ENCODE peak calls at places on chromosome 22, in seven cellular contexts. E is HCT116, F is SK-N-SH, M is GM12878, O is HepG2, R is H1, A is K562. L is an unnamed sample.

GRCh38 chr22:22943521-22944267 is 56.1 kb downstream of the IGLL5 start:
- DNase-seq in A (peak), R (no peak), E (no peak), O (no peak), M (no peak), F (peak), L (no peak)

GRCh38 chr22:41982886-41983285 is 13.6 kb downstream of the SEPTIN3 start:
- DNase-seq in O (no peak), E (no peak), M (no peak), F (no peak), A (no peak), R (no peak), L (no peak)

GRCh38 chr22:41576877-41577276 is 12.8 kb downstream of the PMM1 start:
- DNase-seq in O (peak), R (no peak), F (peak), E (peak), A (peak), M (no peak), L (peak)

GRCh38 chr22:49959782-49960158 is 802 bp upstream of the PIM3 start:
- DNase-seq in A (no peak), R (no peak), E (no peak), M (no peak), O (peak), F (peak), L (no peak)

GRCh38 chr22:47199949-47200272 is 437.5 kb downstream of the TBC1D22A start:
- DNase-seq in F (no peak), O (no peak), E (no peak), M (no peak), R (no peak), A (no peak), L (no peak)

GRCh38 chr22:25747245-25747944 is 5.4 kb downstream of the MYO18B start:
- DNase-seq in E (peak), M (no peak), O (peak), A (peak), F (peak), R (no peak), L (no peak)

GRCh38 chr22:47167056-47167455 is 404.6 kb downstream of the TBC1D22A start:
- DNase-seq in O (no peak), M (no peak), R (no peak), F (no peak), E (no peak), A (no peak), L (no peak)

GRCh38 chr22:45483918-45484499 is 18.7 kb upstream of the FBLN1 start:
- DNase-seq in E (no peak), M (no peak), A (no peak), O (peak), F (no peak), R (no peak), L (no peak)

GRCh38 chr22:49362393-49362792 is 465.3 kb downstream of the BRD1 start:
- DNase-seq in F (peak), E (no peak), A (no peak), O (no peak), R (no peak), M (no peak), L (no peak)

GRCh38 chr22:49767355-49768062 is 60.2 kb downstream of the BRD1 start:
- DNase-seq in O (peak), M (peak), A (peak), R (peak), E (peak), F (peak), L (peak)

GRCh38 chr22:23670378-23671295 is 20.2 kb upstream of the RGL4 start:
- DNase-seq in F (no peak), M (no peak), R (no peak), O (no peak), A (no peak), E (no peak), L (no peak)

GRCh38 chr22:46622081-46622521 is 1.9 kb downstream of the GRAMD4 start:
- DNase-seq in O (no peak), E (no peak), F (peak), R (no peak), M (no peak), A (no peak), L (no peak)

GRCh38 chr22:44422742-44423370 is 75.2 kb downstream of the RTL6 start:
- DNase-seq in E (no peak), R (no peak), O (no peak), M (no peak), F (peak), A (no peak), L (no peak)

GRCh38 chr22:50525991-50526848 is 822 bp upstream of the SCO2 start:
- DNase-seq in E (no peak), O (peak), R (no peak), F (peak), M (no peak), A (peak), L (peak)

GRCh38 chr22:31637938-31638618 is 23.9 kb downstream of the PISD start:
- DNase-seq in O (no peak), F (no peak), E (no peak), A (no peak), R (no peak), M (no peak), L (peak)

GRCh38 chr22:22552630-22553029 is 6.4 kb downstream of the PRAME start:
- DNase-seq in A (peak), R (no peak), O (peak), M (no peak), E (no peak), F (peak), L (no peak)

GRCh38 chr22:37636186-37636948 is 3.1 kb upstream of the SH3BP1 start:
- DNase-seq in F (no peak), R (no peak), A (peak), M (no peak), E (no peak), O (no peak), L (no peak)

GRCh38 chr22:25334091-25334490 is 114.7 kb downstream of the CRYBB2 start:
- DNase-seq in M (peak), R (no peak), E (peak), F (no peak), A (peak), O (peak), L (peak)

GRCh38 chr22:22248878-22249277 is 4.3 kb downstream of the VPREB1 start:
- DNase-seq in F (no peak), E (no peak), M (no peak), R (no peak), A (no peak), O (no peak), L (no peak)

GRCh38 chr22:17213976-17214375 is 5.3 kb downstream of the ADA2 start:
- DNase-seq in R (no peak), M (no peak), F (no peak), A (peak), O (peak), E (peak), L (peak)

GRCh38 chr22:31082606-31083376 is 1.7 kb downstream of the SMTN start:
- DNase-seq in E (peak), O (peak), F (peak), M (no peak), R (no peak), A (peak), L (peak)

GRCh38 chr22:46391486-46392136 is 56.1 kb downstream of the TRMU start:
- DNase-seq in M (no peak), F (no peak), O (no peak), E (no peak), A (no peak), R (no peak), L (no peak)

GRCh38 chr22:49541451-49542230 is 286.0 kb downstream of the BRD1 start:
- DNase-seq in A (no peak), F (no peak), R (no peak), E (no peak), O (no peak), M (no peak), L (no peak)

GRCh38 chr22:37225481-37225880 is 13.2 kb upstream of the SSTR3 start:
- DNase-seq in E (no peak), M (no peak), A (no peak), R (no peak), F (no peak), O (no peak), L (no peak)

GRCh38 chr22:39317084-39317755 is 2.2 kb downstream of the RPL3 start:
- DNase-seq in M (no peak), A (no peak), E (no peak), R (no peak), O (no peak), F (no peak), L (no peak)

GRCh38 chr22:25514436-25514835 is 50.0 kb upstream of the GRK3 start:
- DNase-seq in R (no peak), O (no peak), E (no peak), F (no peak), M (no peak), A (no peak), L (no peak)

GRCh38 chr22:41612626-41613025 is 8.2 kb downstream of the DESI1 start:
- DNase-seq in A (no peak), O (no peak), F (no peak), R (no peak), E (no peak), M (no peak), L (no peak)

GRCh38 chr22:47012589-47013365 is 250.3 kb downstream of the TBC1D22A start:
- DNase-seq in F (no peak), E (no peak), A (peak), R (no peak), M (no peak), O (peak), L (peak)

GRCh38 chr22:25083414-25084166 is 116.1 kb upstream of the CRYBB3 start:
- DNase-seq in O (peak), F (peak), A (no peak), E (no peak), R (no peak), M (no peak), L (no peak)

GRCh38 chr22:31089101-31090100 is 8.3 kb downstream of the SMTN start:
- DNase-seq in A (peak), M (no peak), R (no peak), O (no peak), F (peak), E (no peak), L (peak)

GRCh38 chr22:33274214-33274828 is 216.1 kb upstream of the SYN3 start:
- DNase-seq in R (peak), M (no peak), E (no peak), F (no peak), O (peak), A (peak), L (peak)
- TF ChIP-seq JUND in R (no peak), M (no peak), E (no peak), F (no peak), O (no peak), A (no peak), L (no peak)

GRCh38 chr22:28180804-28181203 is 261.7 kb upstream of the PITPNB start:
- DNase-seq in A (no peak), R (no peak), O (no peak), F (no peak), M (no peak), E (no peak), L (no peak)
- TF ChIP-seq JUND in A (no peak), R (no peak), O (no peak), F (no peak), M (no peak), E (no peak), L (no peak)

DNA sequence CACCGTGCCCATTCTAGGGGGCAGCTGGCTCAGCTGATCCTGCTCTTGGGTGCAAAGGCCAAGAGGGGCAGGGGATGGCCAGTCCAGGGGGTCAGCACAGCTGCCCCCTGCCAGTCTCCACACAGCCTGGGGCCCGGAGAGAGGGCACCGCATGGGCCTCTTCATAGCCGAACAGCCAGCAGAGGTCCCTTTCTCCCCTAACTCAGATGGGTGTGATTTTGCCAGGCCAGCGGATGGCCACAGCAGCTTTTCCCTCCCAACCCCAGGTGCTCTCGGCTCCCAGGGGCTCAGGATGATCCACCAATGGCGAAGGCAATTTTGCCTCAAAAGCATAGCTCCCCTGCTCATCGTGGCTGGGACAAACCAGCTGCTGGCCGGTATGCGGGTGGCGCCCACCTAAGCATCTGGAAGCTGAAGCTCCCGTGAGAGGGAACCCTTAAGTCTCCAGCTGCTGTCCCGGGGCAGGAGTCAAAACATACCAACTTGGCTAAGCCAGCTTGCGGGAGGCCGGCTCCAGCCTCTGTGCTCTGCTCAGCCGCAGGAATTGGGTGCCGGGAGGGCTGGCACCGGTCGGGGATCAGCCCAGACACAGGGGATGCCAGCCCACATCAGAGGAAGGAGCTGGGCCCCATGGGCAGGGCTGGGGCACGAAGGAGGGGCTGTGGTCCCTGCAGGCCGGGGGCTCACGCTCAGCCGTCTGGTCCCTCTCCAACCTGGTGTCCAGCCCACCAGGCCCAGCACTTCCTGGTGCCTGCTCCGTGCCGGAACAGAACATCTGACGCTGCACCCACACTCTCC is 30.5 kb upstream of the GNB1L start:
- DNase-seq in O (no peak), F (no peak), E (no peak), M (no peak), R (no peak), A (no peak), L (no peak)
- TF ChIP-seq JUND in O (no peak), F (no peak), E (no peak), M (no peak), R (no peak), A (no peak), L (no peak)

DNA sequence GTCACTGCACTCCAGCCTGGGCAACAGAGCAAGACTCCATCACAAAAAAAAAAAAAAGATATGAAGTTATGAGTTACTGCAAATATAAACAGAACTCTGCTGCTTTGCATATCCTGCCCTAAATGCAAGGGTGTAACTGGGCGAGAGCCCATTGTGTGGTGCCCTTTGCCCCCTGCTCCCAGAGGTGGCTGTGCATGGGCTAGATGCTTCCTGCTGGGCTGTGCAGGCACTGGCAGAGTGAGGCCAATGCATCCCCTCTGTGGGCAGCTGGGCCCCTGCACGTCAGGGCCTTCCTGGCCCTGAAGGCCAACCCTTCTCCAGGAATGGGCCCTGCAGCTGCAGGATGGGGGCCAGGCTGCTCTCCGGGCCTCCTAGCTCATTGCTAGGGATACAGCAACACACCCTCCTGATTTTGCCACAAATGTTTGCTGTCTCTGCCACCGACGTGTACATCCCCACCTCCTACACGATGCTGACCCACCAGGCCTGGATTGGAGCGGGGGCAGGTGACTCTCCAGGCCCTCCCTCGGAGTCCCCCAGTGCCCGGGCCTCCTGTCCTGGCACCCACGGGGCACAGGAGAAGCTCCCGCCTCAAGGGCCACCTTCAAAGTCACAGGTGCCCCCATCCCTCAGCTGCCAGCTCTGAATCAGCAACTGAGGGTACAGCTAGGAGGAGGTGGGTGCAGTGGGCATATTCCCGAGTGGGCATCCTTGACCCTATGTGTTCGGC is 40.7 kb upstream of the COMT start:
- DNase-seq in M (no peak), R (no peak), O (no peak), F (no peak), E (no peak), A (no peak), L (no peak)
- TF ChIP-seq JUND in M (no peak), R (no peak), O (no peak), F (no peak), E (no peak), A (no peak), L (no peak)

DNA sequence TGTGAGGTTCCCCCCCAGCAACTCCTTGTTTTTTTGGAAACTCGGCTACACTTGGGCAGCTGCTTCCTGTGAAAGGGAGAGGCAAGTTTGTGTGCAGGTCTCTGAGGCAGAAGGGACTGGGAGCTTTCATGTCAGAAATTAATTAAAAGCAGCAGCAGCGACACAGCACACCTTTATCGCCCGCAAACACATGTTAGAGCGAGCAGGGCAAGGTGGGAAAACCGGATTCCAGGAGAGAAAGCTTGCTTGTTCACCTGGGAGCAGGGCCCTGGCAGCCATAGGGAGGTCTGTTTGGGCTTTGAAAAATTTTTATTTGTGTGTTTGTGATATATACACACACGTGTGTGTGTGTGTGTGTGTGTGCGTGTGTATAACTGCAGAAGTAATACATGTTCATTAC is 518.1 kb downstream of the MIAT start:
- DNase-seq in E (no peak), A (no peak), F (no peak), M (no peak), R (no peak), O (no peak), L (peak)
- TF ChIP-seq JUND in E (no peak), A (no peak), F (no peak), M (no peak), R (no peak), O (no peak), L (no peak)

GRCh38 chr22:36153756-36154155 is 6.8 kb downstream of the APOL3 start:
- DNase-seq in R (no peak), A (no peak), M (no peak), O (peak), F (no peak), E (no peak), L (no peak)

GRCh38 chr22:36152088-36152487 is 8.5 kb downstream of the APOL3 start:
- DNase-seq in M (no peak), F (no peak), O (no peak), E (no peak), A (no peak), R (no peak), L (no peak)

GRCh38 chr22:36155702-36156101 is 4.9 kb downstream of the APOL3 start:
- DNase-seq in A (peak), O (peak), M (no peak), R (no peak), E (no peak), F (no peak), L (no peak)

GRCh38 chr22:36156515-36157419 is 3.8 kb downstream of the APOL3 start:
- DNase-seq in E (no peak), R (no peak), F (no peak), M (no peak), O (peak), A (peak), L (peak)

DNA sequence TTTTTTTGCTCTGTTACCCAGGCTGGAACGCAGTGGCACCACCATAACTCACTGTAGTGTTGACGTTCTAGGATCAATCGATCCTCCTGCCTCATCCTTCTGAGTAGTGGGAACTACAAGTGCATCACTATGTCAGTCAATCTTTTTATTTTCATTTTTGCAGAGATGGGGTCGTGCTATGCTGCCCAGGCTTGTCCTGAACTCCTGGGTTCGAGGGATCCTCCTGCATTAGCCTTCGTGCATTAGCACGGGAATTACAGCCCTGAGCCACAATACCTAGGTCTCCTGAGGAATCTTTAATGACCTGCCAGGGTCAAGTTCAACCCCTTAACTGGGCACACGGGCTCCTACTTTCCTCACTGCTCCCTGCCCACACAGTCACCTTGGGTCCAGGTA is 4.4 kb downstream of the APOL3 start:
- DNase-seq in F (no peak), R (no peak), O (no peak), M (no peak), A (no peak), E (no peak), L (no peak)
- TF ChIP-seq JUND in F (no peak), R (no peak), O (no peak), M (no peak), A (no peak), E (no peak), L (no peak)

GRCh38 chr22:29343313-29343805 is 27.9 kb upstream of the RASL10A start:
- DNase-seq in R (no peak), O (no peak), M (no peak), A (no peak), E (no peak), F (peak), L (peak)
- TF ChIP-seq JUND in R (no peak), O (no peak), M (no peak), A (no peak), E (no peak), F (no peak), L (no peak)

DNA sequence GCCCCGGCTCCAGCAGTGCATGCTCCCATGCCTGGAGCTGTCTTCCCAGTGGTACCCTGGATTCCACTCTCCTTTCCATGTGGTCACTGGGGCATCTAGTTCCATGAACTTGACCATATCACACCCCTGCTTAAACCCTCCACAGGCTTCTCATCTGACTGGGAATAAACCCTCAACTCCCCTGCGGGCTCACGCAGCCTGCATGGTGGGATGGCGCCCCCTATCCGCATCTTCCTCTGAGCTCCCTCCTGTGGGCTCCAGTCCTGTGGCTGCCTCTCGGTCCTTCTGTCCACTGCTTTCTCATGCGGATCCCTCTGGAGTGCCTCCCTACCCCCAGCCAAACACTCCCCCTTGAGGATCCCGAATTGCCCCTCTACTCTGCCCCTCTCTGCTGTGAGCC is 41.4 kb upstream of the TTLL12 start:
- DNase-seq in E (peak), O (no peak), M (no peak), F (peak), A (peak), R (peak), L (no peak)
- TF ChIP-seq JUND in E (no peak), O (no peak), M (no peak), F (no peak), A (no peak), R (no peak), L (no peak)